ENCODE peak calls at places on chromosomes 2 and 18, in seven cellular contexts. One of them, this sample, is unnamed.

GRCh38 chr2:136072616-136073015 is 45.3 kb downstream of the CXCR4 start:
- DNase-seq in body of pancreas: no peak
- DNase-seq in psoas muscle: no peak
- DNase-seq in colonic mucosa: no peak
- DNase-seq in gastrocnemius medialis: no peak
- DNase-seq in A673: no peak
- DNase-seq in DND-41: no peak
- DNase-seq in this sample: no peak

GRCh38 chr18:48806551-48807261 is 144.1 kb downstream of the SMAD7 start:
- DNase-seq in body of pancreas: peak; percentile 11
- DNase-seq in psoas muscle: peak; percentile 55
- DNase-seq in colonic mucosa: peak; percentile 27
- DNase-seq in gastrocnemius medialis: peak; percentile 37
- DNase-seq in A673: peak; percentile 46
- DNase-seq in DND-41: peak; percentile 53
- DNase-seq in this sample: peak; percentile 31

GRCh38 chr18:47175283-47175894 is 775 bp downstream of the IER3IP1 start:
- DNase-seq in body of pancreas: no peak
- DNase-seq in psoas muscle: peak; percentile 46
- DNase-seq in colonic mucosa: peak; percentile 23
- DNase-seq in gastrocnemius medialis: no peak
- DNase-seq in A673: no peak
- DNase-seq in DND-41: no peak
- DNase-seq in this sample: no peak

GRCh38 chr2:237231593-237231992 is 145.9 kb downstream of the COPS8 start:
- DNase-seq in body of pancreas: no peak
- DNase-seq in psoas muscle: peak; percentile 77
- DNase-seq in colonic mucosa: no peak
- DNase-seq in gastrocnemius medialis: peak; percentile 64
- DNase-seq in A673: no peak
- DNase-seq in DND-41: no peak
- DNase-seq in this sample: no peak

GRCh38 chr18:10927980-10928605 is 221.3 kb downstream of the PIEZO2 start:
- DNase-seq in body of pancreas: no peak
- DNase-seq in psoas muscle: no peak
- DNase-seq in colonic mucosa: no peak
- DNase-seq in gastrocnemius medialis: no peak
- DNase-seq in A673: no peak
- DNase-seq in DND-41: no peak
- DNase-seq in this sample: no peak

GRCh38 chr2:138110453-138111083 is 146.3 kb downstream of the HNMT start:
- DNase-seq in body of pancreas: no peak
- DNase-seq in psoas muscle: no peak
- DNase-seq in colonic mucosa: no peak
- DNase-seq in gastrocnemius medialis: no peak
- DNase-seq in A673: no peak
- DNase-seq in DND-41: no peak
- DNase-seq in this sample: no peak

GRCh38 chr18:61333271-61333745 is at the start of gene CDH20:
- DNase-seq in body of pancreas: no peak
- DNase-seq in psoas muscle: peak; percentile 56
- DNase-seq in colonic mucosa: no peak
- DNase-seq in gastrocnemius medialis: no peak
- DNase-seq in A673: peak; percentile 80
- DNase-seq in DND-41: no peak
- DNase-seq in this sample: no peak

GRCh38 chr2:62814132-62814531 is 108.6 kb downstream of the EHBP1 start:
- DNase-seq in body of pancreas: no peak
- DNase-seq in psoas muscle: no peak
- DNase-seq in colonic mucosa: no peak
- DNase-seq in gastrocnemius medialis: no peak
- DNase-seq in A673: peak; percentile 37
- DNase-seq in DND-41: peak; percentile 62
- DNase-seq in this sample: no peak

GRCh38 chr18:3791258-3791657 is 341.3 kb downstream of the TGIF1 start:
- DNase-seq in body of pancreas: no peak
- DNase-seq in psoas muscle: no peak
- DNase-seq in colonic mucosa: no peak
- DNase-seq in gastrocnemius medialis: no peak
- DNase-seq in A673: peak; percentile 58
- DNase-seq in DND-41: no peak
- DNase-seq in this sample: no peak

GRCh38 chr2:26875083-26875634 is 27.2 kb downstream of the DPYSL5 start:
- DNase-seq in body of pancreas: no peak
- DNase-seq in psoas muscle: no peak
- DNase-seq in colonic mucosa: no peak
- DNase-seq in gastrocnemius medialis: no peak
- DNase-seq in A673: no peak
- DNase-seq in DND-41: no peak
- DNase-seq in this sample: no peak

GRCh38 chr2:239156516-239157265 is 244.1 kb downstream of the HDAC4 start:
- DNase-seq in body of pancreas: no peak
- DNase-seq in psoas muscle: peak; percentile 50
- DNase-seq in colonic mucosa: no peak
- DNase-seq in gastrocnemius medialis: peak; percentile 14
- DNase-seq in A673: no peak
- DNase-seq in DND-41: no peak
- DNase-seq in this sample: no peak

GRCh38 chr2:60899230-60899891 is 18.0 kb downstream of the REL start:
- DNase-seq in body of pancreas: no peak
- DNase-seq in psoas muscle: no peak
- DNase-seq in colonic mucosa: no peak
- DNase-seq in gastrocnemius medialis: no peak
- DNase-seq in A673: no peak
- DNase-seq in DND-41: no peak
- DNase-seq in this sample: no peak

GRCh38 chr2:54966165-54966819 is 84.0 kb downstream of the RTN4 start:
- DNase-seq in body of pancreas: no peak
- DNase-seq in psoas muscle: no peak
- DNase-seq in colonic mucosa: no peak
- DNase-seq in gastrocnemius medialis: peak; percentile 73
- DNase-seq in A673: no peak
- DNase-seq in DND-41: no peak
- DNase-seq in this sample: no peak

GRCh38 chr2:104853401-104853925 is 452 bp upstream of the POU3F3 start:
- DNase-seq in body of pancreas: no peak
- DNase-seq in psoas muscle: no peak
- DNase-seq in colonic mucosa: no peak
- DNase-seq in gastrocnemius medialis: no peak
- DNase-seq in A673: no peak
- DNase-seq in DND-41: no peak
- DNase-seq in this sample: no peak

GRCh38 chr2:226330206-226330605 is 469.4 kb downstream of the IRS1 start:
- DNase-seq in body of pancreas: no peak
- DNase-seq in psoas muscle: no peak
- DNase-seq in colonic mucosa: no peak
- DNase-seq in gastrocnemius medialis: no peak
- DNase-seq in A673: no peak
- DNase-seq in DND-41: no peak
- DNase-seq in this sample: no peak

GRCh38 chr2:217162533-217162932 is 302.7 kb upstream of the TNP1 start:
- DNase-seq in body of pancreas: no peak
- DNase-seq in psoas muscle: no peak
- DNase-seq in colonic mucosa: no peak
- DNase-seq in gastrocnemius medialis: no peak
- DNase-seq in A673: peak; percentile 17
- DNase-seq in DND-41: peak; percentile 52
- DNase-seq in this sample: no peak

GRCh38 chr2:96913117-96913397 is 43.2 kb upstream of the SEMA4C start:
- DNase-seq in body of pancreas: no peak
- DNase-seq in psoas muscle: no peak
- DNase-seq in colonic mucosa: no peak
- DNase-seq in gastrocnemius medialis: no peak
- DNase-seq in A673: no peak
- DNase-seq in DND-41: no peak
- DNase-seq in this sample: no peak

GRCh38 chr18:21599585-21600525 is 649 bp downstream of the ESCO1 start:
- DNase-seq in body of pancreas: peak; percentile 73
- DNase-seq in psoas muscle: peak; percentile 83
- DNase-seq in colonic mucosa: peak; percentile 62
- DNase-seq in gastrocnemius medialis: peak; percentile 71
- DNase-seq in A673: peak; percentile 20
- DNase-seq in DND-41: peak; percentile 22
- DNase-seq in this sample: no peak

GRCh38 chr2:39787950-39788349 is 8.9 kb upstream of the THUMPD2 start:
- DNase-seq in body of pancreas: no peak
- DNase-seq in psoas muscle: no peak
- DNase-seq in colonic mucosa: no peak
- DNase-seq in gastrocnemius medialis: no peak
- DNase-seq in A673: no peak
- DNase-seq in DND-41: no peak
- DNase-seq in this sample: no peak

GRCh38 chr18:64131314-64131713 is 17.6 kb downstream of the LINC00305 start:
- DNase-seq in body of pancreas: no peak
- DNase-seq in psoas muscle: no peak
- DNase-seq in colonic mucosa: no peak
- DNase-seq in gastrocnemius medialis: no peak
- DNase-seq in A673: no peak
- DNase-seq in DND-41: no peak
- DNase-seq in this sample: no peak

GRCh38 chr2:232623768-232624553 is 9.4 kb upstream of the EFHD1 start:
- DNase-seq in body of pancreas: no peak
- DNase-seq in psoas muscle: no peak
- DNase-seq in colonic mucosa: no peak
- DNase-seq in gastrocnemius medialis: no peak
- DNase-seq in A673: no peak
- DNase-seq in DND-41: no peak
- DNase-seq in this sample: no peak

DNA sequence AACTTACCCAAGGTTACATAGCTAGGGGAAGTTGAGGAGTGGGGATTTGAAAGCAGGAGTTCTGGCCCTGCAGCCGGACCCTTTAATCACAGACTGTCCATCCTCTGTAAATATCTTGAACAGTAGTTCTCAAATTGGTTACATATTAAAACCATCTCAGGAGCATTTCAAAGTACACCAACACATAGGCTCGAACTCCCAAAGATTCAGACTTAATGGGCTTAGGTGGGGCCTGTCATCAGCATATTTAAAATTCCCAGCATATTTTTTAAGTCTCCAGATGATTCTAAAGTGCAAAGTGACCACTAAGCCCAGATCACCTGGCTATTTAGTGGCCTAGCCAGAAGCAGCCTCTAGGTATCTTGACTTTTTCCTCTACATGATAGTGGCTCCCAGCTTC is 192.2 kb downstream of the ZNF385B start:
- DNase-seq in body of pancreas: no peak
- DNase-seq in psoas muscle: no peak
- DNase-seq in colonic mucosa: no peak
- DNase-seq in gastrocnemius medialis: no peak
- DNase-seq in A673: no peak
- DNase-seq in DND-41: no peak
- DNase-seq in this sample: no peak
- H3K4me3 ChIP-seq in body of pancreas: no peak overlapping the region
- H3K4me3 ChIP-seq in psoas muscle: no peak overlapping the region
- H3K4me3 ChIP-seq in colonic mucosa: no peak overlapping the region
- H3K4me3 ChIP-seq in gastrocnemius medialis: no peak overlapping the region
- H3K4me3 ChIP-seq in A673: no peak overlapping the region
- H3K4me3 ChIP-seq in DND-41: no peak overlapping the region
- H3K4me3 ChIP-seq in this sample: no peak overlapping the region

DNA sequence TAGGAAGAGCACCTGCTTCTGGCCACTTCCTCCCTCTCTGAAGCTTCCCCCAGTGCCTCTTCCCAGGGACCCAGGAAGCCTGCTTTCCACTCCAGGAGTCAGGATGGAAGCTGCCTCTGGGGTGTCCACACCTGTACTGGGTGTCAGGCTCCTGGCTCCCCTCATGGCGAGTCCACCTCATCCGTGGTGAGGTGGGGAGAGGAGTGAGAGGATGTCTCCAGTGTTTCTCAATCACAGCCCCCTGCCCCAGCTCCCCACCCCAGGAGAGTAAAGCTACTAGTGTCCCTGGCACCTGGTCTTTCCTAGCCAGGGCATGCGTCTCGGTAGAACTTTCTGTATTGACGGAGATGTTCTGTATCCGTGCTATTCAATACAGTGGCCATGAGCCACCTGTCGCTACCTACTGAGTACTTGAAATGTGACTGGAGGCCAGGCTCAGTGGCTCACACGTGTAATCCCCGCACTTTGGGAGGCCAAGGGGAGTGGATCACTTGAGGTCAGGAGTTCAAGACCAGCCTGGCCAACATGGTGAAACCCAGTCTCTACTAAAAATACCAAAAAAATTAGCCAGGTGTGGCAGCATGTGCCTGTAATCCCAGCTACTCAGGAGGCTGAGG is 171.2 kb upstream of the HAAO start:
- DNase-seq in body of pancreas: no peak
- DNase-seq in psoas muscle: no peak
- DNase-seq in colonic mucosa: no peak
- DNase-seq in gastrocnemius medialis: no peak
- DNase-seq in A673: no peak
- DNase-seq in DND-41: no peak
- DNase-seq in this sample: no peak
- H3K4me1 ChIP-seq in body of pancreas: peaks cover 20% of the 10 kb centered on the region
- H3K4me1 ChIP-seq in psoas muscle: peaks cover 48% of the 10 kb centered on the region
- H3K4me1 ChIP-seq in colonic mucosa: no peaks in the 10 kb centered on the region
- H3K4me1 ChIP-seq in gastrocnemius medialis: peaks cover 74% of the 10 kb centered on the region
- H3K4me1 ChIP-seq in A673: no peaks in the 10 kb centered on the region
- H3K4me1 ChIP-seq in DND-41: peaks cover 8% of the 10 kb centered on the region
- H3K4me1 ChIP-seq in this sample: no peaks in the 10 kb centered on the region

DNA sequence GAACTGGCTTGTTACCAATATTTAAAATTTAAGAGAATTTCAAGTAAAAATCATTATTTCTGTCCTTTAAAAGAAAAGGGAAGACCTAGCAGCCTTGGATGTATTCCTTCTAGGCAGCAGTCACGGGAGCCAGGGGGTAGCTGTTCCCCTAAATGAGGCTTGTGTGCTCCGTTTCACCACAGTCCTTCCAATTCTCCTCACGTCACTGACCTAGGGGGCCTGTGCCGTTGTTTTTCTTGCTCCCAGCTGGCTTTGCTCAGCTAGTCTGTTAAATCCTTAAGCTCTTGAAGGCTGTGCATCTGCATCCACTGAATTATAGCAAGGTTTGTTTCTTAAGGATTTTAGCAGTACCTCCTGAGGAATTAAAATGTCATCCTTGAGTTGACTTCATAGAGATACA is 9.9 kb downstream of the KLHL23 start:
- DNase-seq in body of pancreas: no peak
- DNase-seq in psoas muscle: no peak
- DNase-seq in colonic mucosa: no peak
- DNase-seq in gastrocnemius medialis: no peak
- DNase-seq in A673: no peak
- DNase-seq in DND-41: no peak
- DNase-seq in this sample: no peak
- H3K27ac ChIP-seq in body of pancreas: no peak overlapping the region
- H3K27ac ChIP-seq in psoas muscle: no peak overlapping the region
- H3K27ac ChIP-seq in colonic mucosa: no peak overlapping the region
- H3K27ac ChIP-seq in gastrocnemius medialis: no peak overlapping the region
- H3K27ac ChIP-seq in A673: no peak overlapping the region
- H3K27ac ChIP-seq in DND-41: no peak overlapping the region
- H3K27ac ChIP-seq in this sample: no peak overlapping the region

GRCh38 chr2:101790856-101791255 is 93.3 kb downstream of the MAP4K4 start:
- DNase-seq in body of pancreas: no peak
- DNase-seq in psoas muscle: no peak
- DNase-seq in colonic mucosa: no peak
- DNase-seq in gastrocnemius medialis: peak; percentile 21
- DNase-seq in A673: peak; percentile 61
- DNase-seq in DND-41: no peak
- DNase-seq in this sample: no peak
- H3K4me3 ChIP-seq in body of pancreas: no peak overlapping the region
- H3K4me3 ChIP-seq in psoas muscle: no peak overlapping the region
- H3K4me3 ChIP-seq in colonic mucosa: no peak overlapping the region
- H3K4me3 ChIP-seq in gastrocnemius medialis: no peak overlapping the region
- H3K4me3 ChIP-seq in A673: no peak overlapping the region
- H3K4me3 ChIP-seq in DND-41: no peak overlapping the region
- H3K4me3 ChIP-seq in this sample: no peak overlapping the region